ENCODE peak calls at places on chromosomes 5 and 9, in four cellular contexts. Q is Ammon's horn; L is Calu3; Z is CD8-positive, alpha-beta memory T cell. C is an unnamed sample.

GRCh38 chr9:13485068-13485596 is 205.6 kb upstream of the MPDZ start:
- DNase-seq in Q (no peak), L (no peak), Z (no peak), C (no peak)

GRCh38 chr5:95216136-95216955 is 68.5 kb downstream of the MCTP1 start:
- DNase-seq in Q (no peak), L (no peak), Z (no peak), C (no peak)

GRCh38 chr9:104927216-104927911 is 591 bp downstream of the ABCA1 start:
- DNase-seq in Q (peak), L (peak), Z (peak), C (peak)

GRCh38 chr5:173010547-173011464 is 27.2 kb downstream of the ATP6V0E1 start:
- DNase-seq in Q (peak), L (peak), Z (no peak), C (peak)

GRCh38 chr5:82365744-82366228 is 87.6 kb upstream of the RPS23 start:
- DNase-seq in Q (no peak), L (peak), Z (no peak), C (no peak)

GRCh38 chr9:121269030-121269887 is 1.3 kb downstream of the GSN start:
- DNase-seq in Q (no peak), L (peak), Z (no peak), C (peak)

GRCh38 chr5:125058185-125058826 is 311.9 kb upstream of the ZNF608 start:
- DNase-seq in Q (peak), L (no peak), Z (no peak), C (no peak)

GRCh38 chr5:19859020-19859419 is 129.0 kb downstream of the CDH18 start:
- DNase-seq in Q (no peak), L (no peak), Z (no peak), C (no peak)

GRCh38 chr9:84697494-84698114 is 28.1 kb downstream of the NTRK2 start:
- DNase-seq in Q (peak), L (peak), Z (no peak), C (no peak)

GRCh38 chr5:107993341-107993740 is 322.6 kb upstream of the EFNA5 start:
- DNase-seq in Q (no peak), L (no peak), Z (no peak), C (no peak)

GRCh38 chr9:109821711-109822110 is 41.7 kb downstream of the PALM2AKAP2 start:
- DNase-seq in Q (no peak), L (no peak), Z (no peak), C (no peak)

GRCh38 chr9:87722393-87722792 is 3.5 kb upstream of the CTSL start:
- DNase-seq in Q (peak), L (no peak), Z (no peak), C (peak)

GRCh38 chr9:137721479-137721878 is 102.7 kb downstream of the EHMT1 start:
- DNase-seq in Q (no peak), L (no peak), Z (no peak), C (no peak)

GRCh38 chr9:31573561-31573960 is 810.9 kb upstream of the ACO1 start:
- DNase-seq in Q (no peak), L (no peak), Z (no peak), C (no peak)

GRCh38 chr9:121023064-121023463 is 27.0 kb downstream of the C5 start:
- DNase-seq in Q (no peak), L (peak), Z (no peak), C (no peak)

GRCh38 chr9:108813951-108814601 is 41.7 kb downstream of the ACTL7B start:
- DNase-seq in Q (peak), L (peak), Z (no peak), C (peak)

GRCh38 chr5:75235711-75236110 is 967 bp downstream of the ANKRD31 start:
- DNase-seq in Q (no peak), L (no peak), Z (no peak), C (no peak)

GRCh38 chr5:10563132-10563939 is 534 bp upstream of the ANKRD33B start:
- DNase-seq in Q (no peak), L (peak), Z (peak), C (no peak)

GRCh38 chr9:91939953-91940352 is 10.1 kb downstream of the ROR2 start:
- DNase-seq in Q (no peak), L (no peak), Z (no peak), C (no peak)

GRCh38 chr9:8880031-8880430 is 1080.5 kb upstream of the DMAC1 start:
- DNase-seq in Q (no peak), L (no peak), Z (no peak), C (no peak)

GRCh38 chr9:26983340-26983739 is 22.1 kb downstream of the LRRC19 start:
- DNase-seq in Q (no peak), L (no peak), Z (no peak), C (no peak)

GRCh38 chr5:52802272-52803011 is 14.7 kb downstream of the ITGA1 start:
- DNase-seq in Q (no peak), L (no peak), Z (no peak), C (no peak)

GRCh38 chr9:93033541-93033940 is 25.0 kb upstream of the SUSD3 start:
- DNase-seq in Q (no peak), L (no peak), Z (no peak), C (no peak)

GRCh38 chr5:89268460-89268859 is 385.5 kb upstream of the MEF2C start:
- DNase-seq in Q (peak), L (no peak), Z (no peak), C (peak)

GRCh38 chr9:33198163-33198562 is 31.0 kb upstream of the B4GALT1 start:
- DNase-seq in Q (peak), L (no peak), Z (no peak), C (peak)

GRCh38 chr9:26682796-26683496 is 209.7 kb downstream of the CAAP1 start:
- DNase-seq in Q (no peak), L (no peak), Z (no peak), C (no peak)

GRCh38 chr5:43649256-43649655 is 46.3 kb downstream of the NNT start:
- DNase-seq in Q (no peak), L (no peak), Z (no peak), C (no peak)

GRCh38 chr5:157828949-157829639 is 29.9 kb downstream of the CLINT1 start:
- DNase-seq in Q (no peak), L (no peak), Z (no peak), C (no peak)